ENCODE peak calls at places on chromosomes 16 and 17, in five cellular contexts. A is psoas muscle; T is occipital lobe; N is stimulated activated CD8-positive, alpha-beta memory T cell treated with anti-CD3 and anti-CD28 coated beads, Interleukin-7, amount 100 ng/mL, for 1 hour; I is HFFc6. D is an unnamed sample.

GRCh38 chr17:11642655-11643054 is 44.4 kb downstream of the DNAH9 start:
- DNase-seq in I (no peak), T (no peak), N (no peak), A (peak; percentile 58), D (no peak)

GRCh38 chr16:57667069-57667525 is 1.0 kb upstream of the ADGRG3 start:
- DNase-seq in I (no peak), A (no peak), T (no peak), N (no peak), D (no peak)

GRCh38 chr17:47697948-47698711 is 4.2 kb downstream of the TBKBP1 start:
- DNase-seq in A (no peak), I (no peak), N (no peak), T (no peak), D (no peak)

GRCh38 chr16:74449470-74449869 is 28.2 kb upstream of the CLEC18B start:
- DNase-seq in T (no peak), A (peak; percentile 58), I (peak; percentile 85), N (no peak), D (no peak)

GRCh38 chr16:88665570-88665969 is 2.7 kb upstream of the MVD start:
- DNase-seq in I (no peak), N (no peak), A (no peak), T (no peak), D (no peak)

GRCh38 chr16:76243620-76244019 is 33.6 kb upstream of the CNTNAP4 start:
- DNase-seq in A (no peak), T (no peak), N (no peak), I (no peak), D (no peak)

GRCh38 chr17:35896011-35896587 is 15.9 kb upstream of the CCL5 start:
- DNase-seq in N (no peak), T (no peak), A (no peak), I (no peak), D (no peak)

GRCh38 chr17:4786111-4786491 is at the start of gene VMO1:
- DNase-seq in A (peak; percentile 61), I (no peak), N (no peak), T (no peak), D (no peak)

GRCh38 chr16:87854053-87854906 is 15.0 kb downstream of the SLC7A5 start:
- DNase-seq in N (no peak), I (peak; percentile 61), A (no peak), T (no peak), D (no peak)

GRCh38 chr16:65111306-65111705 is 10.6 kb downstream of the CDH11 start:
- DNase-seq in A (no peak), N (no peak), T (no peak), I (peak; percentile 60), D (peak; percentile 8)

GRCh38 chr17:38533706-38534497 is 71.8 kb downstream of the SRCIN1 start:
- DNase-seq in A (peak; percentile 15), I (no peak), N (no peak), T (no peak), D (no peak)

D was measured in T47D.